ENCODE peak calls at places on chromosome 14, in ten cellular contexts. V is epithelial cell of esophagus; J is HFF-Myc; W is astrocyte of the spinal cord; M is heart right ventricle; R is mammary epithelial cell; C is CD8-positive, alpha-beta T cell; N is transverse colon; X is left ventricle myocardium inferior; I is HepG2. L is an unnamed sample.

GRCh38 chr14:71119075-71119474 is 211.8 kb downstream of the PCNX1 start:
- DNase-seq in M (no peak), W (no peak), V (peak), R (peak), N (no peak), I (no peak), C (no peak), J (no peak), X (no peak), L (no peak)

GRCh38 chr14:21734457-21735074 is 60.9 kb upstream of the OR4E1 start:
- DNase-seq in J (peak), V (peak), W (peak), M (no peak), I (peak), N (no peak), C (no peak), R (peak), X (no peak), L (no peak)

GRCh38 chr14:106442857-106443256 is 916.5 kb downstream of the TMEM121 start:
- DNase-seq in J (no peak), N (no peak), X (no peak), W (no peak), R (no peak), M (no peak), V (no peak), C (peak), I (no peak), L (no peak)

GRCh38 chr14:105086833-105087307 is 21.6 kb upstream of the GPR132 start:
- DNase-seq in J (no peak), V (peak), W (peak), N (peak), M (peak), X (peak), I (peak), R (peak), C (peak), L (no peak)

GRCh38 chr14:65117795-65118746 is 15.8 kb upstream of the MAX start:
- DNase-seq in N (no peak), I (no peak), V (no peak), R (no peak), J (no peak), M (no peak), C (no peak), W (no peak), X (no peak), L (no peak)

GRCh38 chr14:73358187-73358586 is 100.2 kb downstream of the NUMB start:
- DNase-seq in C (no peak), W (no peak), R (no peak), M (no peak), J (no peak), N (no peak), X (no peak), V (no peak), I (peak), L (no peak)

GRCh38 chr14:73239463-73240241 is 2.3 kb downstream of the PAPLN start:
- DNase-seq in V (peak), R (peak), J (no peak), W (peak), M (no peak), X (peak), N (peak), C (no peak), I (no peak), L (peak)

GRCh38 chr14:67420102-67420739 is 8.3 kb upstream of the PLEK2 start:
- DNase-seq in I (peak), M (peak), X (no peak), C (no peak), J (no peak), W (no peak), R (peak), V (no peak), N (peak), L (no peak)

GRCh38 chr14:102325791-102326345 is 6.3 kb downstream of the ZNF839 start:
- DNase-seq in J (no peak), I (no peak), R (peak), M (no peak), C (no peak), N (no peak), X (no peak), V (no peak), W (peak), L (no peak)

GRCh38 chr14:34872822-34873590 is 2.2 kb downstream of the BAZ1A start:
- DNase-seq in I (peak), J (no peak), R (peak), N (peak), M (no peak), W (peak), X (no peak), V (peak), C (no peak), L (no peak)

GRCh38 chr14:102249041-102249440 is 55.9 kb downstream of the MOK start:
- DNase-seq in J (no peak), N (no peak), W (peak), M (no peak), R (no peak), I (no peak), X (no peak), V (no peak), C (no peak), L (peak)

GRCh38 chr14:61489932-61490331 is 168.6 kb downstream of the PRKCH start:
- DNase-seq in I (no peak), C (no peak), W (no peak), V (no peak), J (no peak), N (no peak), R (no peak), M (no peak), X (peak), L (no peak)

GRCh38 chr14:61491224-61491623 is 169.8 kb downstream of the PRKCH start:
- DNase-seq in V (peak), I (peak), M (no peak), N (no peak), W (no peak), X (no peak), C (no peak), R (no peak), J (no peak), L (no peak)

GRCh38 chr14:61492474-61492873 is 171.1 kb downstream of the PRKCH start:
- DNase-seq in C (no peak), X (no peak), V (no peak), M (no peak), R (no peak), N (no peak), W (no peak), J (no peak), I (no peak), L (no peak)

GRCh38 chr14:61493239-61493638 is 171.9 kb downstream of the PRKCH start:
- DNase-seq in R (peak), X (no peak), C (no peak), N (no peak), I (no peak), J (peak), M (no peak), V (peak), W (peak), L (peak)

DNA sequence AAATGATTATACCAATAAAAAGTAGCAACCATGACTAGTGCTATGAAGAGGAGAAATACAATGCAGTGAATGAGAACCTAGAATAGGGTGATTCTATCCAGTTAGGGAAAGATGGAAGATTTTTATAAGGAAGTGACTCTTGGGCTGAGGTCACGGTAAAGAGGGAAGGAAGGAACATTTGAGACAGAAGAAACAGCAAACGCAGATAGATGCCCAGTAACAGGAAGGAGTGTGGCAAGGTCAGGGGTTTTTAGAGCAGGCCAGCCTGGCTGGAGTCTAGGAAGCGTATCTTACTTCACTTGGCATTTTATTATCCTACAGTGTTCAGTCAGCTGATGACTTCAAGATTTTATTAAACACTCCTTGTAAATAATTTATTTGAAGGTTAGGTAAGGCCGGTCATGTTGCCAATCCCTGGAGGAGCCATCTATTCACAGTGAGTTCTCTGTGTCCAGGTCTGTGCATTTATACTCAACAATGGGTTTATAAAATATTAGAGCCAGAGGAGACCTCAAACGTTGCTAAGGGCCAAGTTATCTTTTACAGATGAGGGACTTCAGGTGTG is 170.6 kb downstream of the PRKCH start:
- DNase-seq in N (no peak), V (no peak), J (no peak), C (no peak), X (no peak), R (no peak), M (no peak), I (no peak), W (no peak), L (no peak)
- H3K4me3 ChIP-seq in N (no peak), V (no peak), J (no peak), C (no peak), X (no peak), R (no peak), M (no peak), I (no peak), W (no peak), L (no peak)

GRCh38 chr14:43539210-43539609 is 967.9 kb downstream of the FSCB start:
- DNase-seq in M (no peak), I (peak), N (no peak), R (no peak), C (no peak), J (no peak), W (peak), V (peak), X (no peak), L (no peak)
- TF ChIP-seq CTCF in M (peak), I (peak), N (peak), R (no peak), C (no peak), J (no peak), W (peak), V (no peak), X (peak), L (no peak)

GRCh38 chr14:54348923-54349615 is 47.7 kb upstream of the CDKN3 start:
- DNase-seq in X (peak), R (no peak), I (no peak), C (no peak), W (peak), M (peak), V (no peak), J (no peak), N (no peak), L (no peak)
- H3K4me3 ChIP-seq in X (peak), R (no peak), I (no peak), C (no peak), W (peak), M (peak), V (no peak), J (no peak), N (no peak), L (no peak)

GRCh38 chr14:96086574-96087077 is 47.5 kb downstream of the C14orf132 start:
- DNase-seq in C (no peak), N (no peak), I (no peak), J (no peak), X (no peak), W (peak), V (peak), R (peak), M (no peak), L (no peak)
- TF ChIP-seq CTCF in C (no peak), N (no peak), I (no peak), J (peak), X (no peak), W (no peak), V (no peak), R (peak), M (no peak), L (peak)

GRCh38 chr14:50362791-50363733 is 33.6 kb downstream of the CDKL1 start:
- DNase-seq in I (no peak), X (no peak), R (no peak), C (peak), W (no peak), V (no peak), M (no peak), N (no peak), J (no peak), L (no peak)
- H3K4me3 ChIP-seq in I (no peak), X (peak), R (no peak), C (peak), W (no peak), V (no peak), M (no peak), N (no peak), J (no peak), L (no peak)

GRCh38 chr14:86153480-86153879 is 623.5 kb downstream of the FLRT2 start:
- DNase-seq in N (no peak), W (no peak), J (no peak), V (no peak), R (no peak), X (no peak), I (no peak), C (no peak), M (no peak), L (no peak)
- TF ChIP-seq CTCF in N (no peak), W (no peak), J (peak), V (no peak), R (no peak), X (no peak), I (no peak), C (no peak), M (no peak), L (no peak)

DNA sequence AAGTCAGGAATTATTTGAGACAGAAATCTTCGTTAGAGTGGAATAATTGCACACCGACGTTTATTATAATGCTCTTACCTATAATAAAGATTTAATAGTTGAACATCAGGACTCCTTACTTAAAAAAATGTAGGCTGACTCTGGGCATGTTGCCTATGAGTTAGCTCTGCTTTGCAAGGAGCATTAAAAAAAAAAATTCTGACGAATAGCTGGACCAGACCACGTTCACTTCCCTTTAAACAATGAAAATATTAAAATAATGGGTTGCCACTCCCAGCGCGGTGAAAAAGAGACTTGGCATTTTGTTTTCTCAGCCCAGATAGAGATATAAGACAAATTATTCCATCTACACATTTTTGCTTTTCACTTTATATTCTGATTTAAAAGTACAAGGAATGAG is 549 bp upstream of the FANCM start:
- DNase-seq in V (peak), W (peak), I (no peak), R (no peak), J (no peak), C (no peak), X (no peak), M (no peak), N (no peak), L (no peak)
- H3K4me3 ChIP-seq in V (peak), W (peak), I (peak), R (peak), J (peak), C (peak), X (peak), M (peak), N (peak), L (peak)

GRCh38 chr14:24437020-24437735 is 5.4 kb downstream of the SDR39U1 start:
- DNase-seq in M (no peak), J (no peak), X (no peak), I (no peak), N (no peak), V (no peak), R (no peak), C (no peak), W (no peak), L (no peak)
- TF ChIP-seq CTCF in M (no peak), J (no peak), X (peak), I (no peak), N (no peak), V (no peak), R (no peak), C (peak), W (no peak), L (no peak)

L was measured in AG04449.